ENCODE peak calls at places on chromosomes 7 and 10, in five cellular contexts. I is A549, E is NCI-H345, O is hippocampal formation, H is naive B cell. P is an unnamed sample.
A peak's percentile ranks its signal among the peaks of the same experiment; 100 is the strongest.

GRCh38 chr7:139718859-139719258 is 58.9 kb downstream of the HIPK2 start:
- DNase-seq in I (no peak), E (no peak), O (no peak), H (no peak), P (no peak)

GRCh38 chr10:92291610-92291859 is 568 bp downstream of the MARCHF5 start:
- DNase-seq in I (peak; percentile 20), E (no peak), O (no peak), H (no peak), P (no peak)

GRCh38 chr7:45073843-45074737 is 14.7 kb downstream of the NACAD start:
- DNase-seq in I (no peak), E (no peak), O (no peak), H (no peak), P (peak; percentile 13)

GRCh38 chr7:121084256-121084655 is 95.7 kb downstream of the CPED1 start:
- DNase-seq in I (no peak), E (no peak), O (no peak), H (no peak), P (peak; percentile 50)

GRCh38 chr10:101289541-101289940 is 60.3 kb upstream of the LBX1 start:
- DNase-seq in I (no peak), E (no peak), O (no peak), H (no peak), P (no peak)

GRCh38 chr7:36048902-36049240 is 104.2 kb upstream of the EEPD1 start:
- DNase-seq in I (no peak), E (no peak), O (no peak), H (no peak), P (no peak)

GRCh38 chr10:35182631-35183510 is 56.2 kb downstream of the CREM start:
- DNase-seq in I (no peak), E (no peak), O (no peak), H (no peak), P (peak; percentile 30)

GRCh38 chr10:73287441-73287840 is 35.0 kb upstream of the MRPS16 start:
- DNase-seq in I (no peak), E (no peak), O (no peak), H (no peak), P (no peak)

GRCh38 chr10:69570050-69570816 is 3.0 kb downstream of the NEUROG3 start:
- DNase-seq in I (no peak), E (no peak), O (no peak), H (no peak), P (no peak)

P was measured in epithelial cell of esophagus.